ENCODE peak calls at places on chromosomes 12 and 14, in nine cellular contexts. A, Q, I, W, C, D, S, E and X are unnamed samples.

GRCh38 chr14:55073856-55074255 is 22.4 kb downstream of the MAPK1IP1L start:
- DNase-seq in A (peak), Q (no peak), I (no peak), W (no peak), C (no peak), D (no peak), S (peak), E (no peak), X (no peak)

GRCh38 chr14:48319823-48320222 is 644.4 kb upstream of the MDGA2 start:
- DNase-seq in A (no peak), Q (no peak), I (no peak), W (no peak), C (no peak), D (no peak), S (no peak), E (no peak), X (no peak)

GRCh38 chr12:62466018-62466595 is 519 bp upstream of the MON2 start:
- DNase-seq in A (peak), Q (no peak), I (no peak), W (no peak), C (peak), D (no peak), S (peak), E (no peak), X (no peak)

GRCh38 chr12:28568083-28568482 is 377.8 kb downstream of the CCDC91 start:
- DNase-seq in A (peak), Q (no peak), I (no peak), W (no peak), C (no peak), D (no peak), S (peak), E (peak), X (no peak)

GRCh38 chr12:78898416-78898815 is 33.8 kb downstream of the SYT1 start:
- DNase-seq in A (peak), Q (no peak), I (no peak), W (no peak), C (no peak), D (no peak), S (peak), E (no peak), X (no peak)

GRCh38 chr14:96989293-96989692 is 192.1 kb downstream of the VRK1 start:
- DNase-seq in A (no peak), Q (no peak), I (no peak), W (no peak), C (no peak), D (no peak), S (no peak), E (no peak), X (no peak)

GRCh38 chr12:88955541-88955940 is 375.3 kb upstream of the KITLG start:
- DNase-seq in A (no peak), Q (no peak), I (no peak), W (no peak), C (no peak), D (no peak), S (no peak), E (no peak), X (no peak)

GRCh38 chr12:123761841-123762714 is at the start of gene DNAH10:
- DNase-seq in A (no peak), Q (no peak), I (no peak), W (no peak), C (peak), D (no peak), S (peak), E (no peak), X (no peak)

GRCh38 chr12:70831538-70831937 is 89.0 kb downstream of the PTPRR start:
- DNase-seq in A (peak), Q (no peak), I (no peak), W (no peak), C (no peak), D (no peak), S (peak), E (no peak), X (no peak)

GRCh38 chr12:111741235-111741812 is 25.4 kb upstream of the ALDH2 start:
- DNase-seq in A (no peak), Q (no peak), I (no peak), W (no peak), C (no peak), D (no peak), S (peak), E (no peak), X (no peak)

GRCh38 chr12:75876843-75877587 is 154.6 kb downstream of the PHLDA1 start:
- DNase-seq in A (no peak), Q (no peak), I (no peak), W (no peak), C (no peak), D (no peak), S (no peak), E (no peak), X (no peak)

GRCh38 chr14:70281938-70282337 is 77.5 kb downstream of the COX16 start:
- DNase-seq in A (no peak), Q (no peak), I (no peak), W (no peak), C (no peak), D (no peak), S (no peak), E (no peak), X (no peak)

GRCh38 chr12:30862486-30862885 is 64.1 kb upstream of the TSPAN11 start:
- DNase-seq in A (peak), Q (no peak), I (no peak), W (no peak), C (no peak), D (no peak), S (peak), E (no peak), X (no peak)

GRCh38 chr12:68792952-68793351 is 15.0 kb upstream of the MDM2 start:
- DNase-seq in A (peak), Q (no peak), I (peak), W (no peak), C (no peak), D (peak), S (peak), E (no peak), X (peak)

GRCh38 chr12:53328043-53328435 is 6.6 kb upstream of the AAAS start:
- DNase-seq in A (no peak), Q (no peak), I (no peak), W (no peak), C (no peak), D (no peak), S (no peak), E (no peak), X (no peak)

GRCh38 chr12:107511292-107511691 is 174.3 kb upstream of the PWP1 start:
- DNase-seq in A (peak), Q (no peak), I (no peak), W (no peak), C (no peak), D (no peak), S (peak), E (no peak), X (no peak)

GRCh38 chr12:47686645-47687240 is 19.1 kb downstream of the RPAP3 start:
- DNase-seq in A (peak), Q (no peak), I (no peak), W (no peak), C (no peak), D (no peak), S (peak), E (peak), X (no peak)

GRCh38 chr14:105144231-105144665 is 24.3 kb downstream of the JAG2 start:
- DNase-seq in A (no peak), Q (no peak), I (no peak), W (no peak), C (no peak), D (no peak), S (no peak), E (no peak), X (no peak)

GRCh38 chr12:76878045-76878898 is 547 bp downstream of the CSRP2 start:
- DNase-seq in A (peak), Q (no peak), I (no peak), W (no peak), C (no peak), D (no peak), S (no peak), E (no peak), X (no peak)

GRCh38 chr12:128767518-128767917 is 56.2 kb downstream of the SLC15A4 start:
- DNase-seq in A (no peak), Q (no peak), I (no peak), W (no peak), C (no peak), D (no peak), S (no peak), E (no peak), X (no peak)

GRCh38 chr14:29906256-29906885 is 21.3 kb downstream of the PRKD1 start:
- DNase-seq in A (peak), Q (no peak), I (no peak), W (no peak), C (no peak), D (no peak), S (peak), E (no peak), X (no peak)

GRCh38 chr12:16330554-16330953 is 16.9 kb upstream of the MGST1 start:
- DNase-seq in A (no peak), Q (no peak), I (no peak), W (no peak), C (no peak), D (no peak), S (no peak), E (no peak), X (no peak)

GRCh38 chr12:43285248-43285647 is 266.8 kb downstream of the ADAMTS20 start:
- DNase-seq in A (peak), Q (no peak), I (no peak), W (no peak), C (no peak), D (no peak), S (peak), E (no peak), X (no peak)

GRCh38 chr14:100842799-100843198 is 16.9 kb downstream of the MEG3 start:
- DNase-seq in A (peak), Q (no peak), I (no peak), W (no peak), C (no peak), D (no peak), S (peak), E (peak), X (no peak)

GRCh38 chr12:123949118-123949774 is 23.4 kb downstream of the CCDC92 start:
- DNase-seq in A (no peak), Q (no peak), I (no peak), W (no peak), C (no peak), D (no peak), S (no peak), E (no peak), X (no peak)